ENCODE peak calls at places on chromosomes 7 and 10, in ten cellular contexts. One of them, this sample, is unnamed.

GRCh38 chr10:9160275-9160674 is 1105.8 kb downstream of the GATA3 start:
- DNase-seq in NCI-H2029 treated with DMSO at 0.1 percent for 48 hours: no peak
- DNase-seq in mesendoderm: no peak
- DNase-seq in colonic mucosa: no peak
- DNase-seq in cardiac fibroblast: no peak
- DNase-seq in HT1080: no peak
- DNase-seq in activated CD4-positive, alpha-beta T cell treated with anti-CD3 and anti-CD28 coated beads, Interleukin-2, amount 50 U/mL, for 1 hour: no peak
- DNase-seq in left lobe of liver: no peak
- DNase-seq in ELR: no peak
- DNase-seq in NCI-H1092: no peak
- DNase-seq in this sample: no peak

GRCh38 chr7:135692055-135692454 is 29.7 kb downstream of the STMP1 start:
- DNase-seq in NCI-H2029 treated with DMSO at 0.1 percent for 48 hours: no peak
- DNase-seq in mesendoderm: no peak
- DNase-seq in colonic mucosa: no peak
- DNase-seq in cardiac fibroblast: peak
- DNase-seq in HT1080: peak
- DNase-seq in activated CD4-positive, alpha-beta T cell treated with anti-CD3 and anti-CD28 coated beads, Interleukin-2, amount 50 U/mL, for 1 hour: no peak
- DNase-seq in left lobe of liver: no peak
- DNase-seq in ELR: peak
- DNase-seq in NCI-H1092: no peak
- DNase-seq in this sample: no peak

GRCh38 chr7:128347573-128348147 is 4.0 kb upstream of the RBM28 start:
- DNase-seq in NCI-H2029 treated with DMSO at 0.1 percent for 48 hours: no peak
- DNase-seq in mesendoderm: peak
- DNase-seq in colonic mucosa: no peak
- DNase-seq in cardiac fibroblast: peak
- DNase-seq in HT1080: peak
- DNase-seq in activated CD4-positive, alpha-beta T cell treated with anti-CD3 and anti-CD28 coated beads, Interleukin-2, amount 50 U/mL, for 1 hour: peak
- DNase-seq in left lobe of liver: no peak
- DNase-seq in ELR: peak
- DNase-seq in NCI-H1092: peak
- DNase-seq in this sample: peak

GRCh38 chr10:76428541-76429330 is 997.3 kb downstream of the LRMDA start:
- DNase-seq in NCI-H2029 treated with DMSO at 0.1 percent for 48 hours: no peak
- DNase-seq in mesendoderm: peak
- DNase-seq in colonic mucosa: no peak
- DNase-seq in cardiac fibroblast: peak
- DNase-seq in HT1080: peak
- DNase-seq in activated CD4-positive, alpha-beta T cell treated with anti-CD3 and anti-CD28 coated beads, Interleukin-2, amount 50 U/mL, for 1 hour: no peak
- DNase-seq in left lobe of liver: no peak
- DNase-seq in ELR: peak
- DNase-seq in NCI-H1092: no peak
- DNase-seq in this sample: peak

GRCh38 chr7:127667751-127668530 is 15.9 kb downstream of the SND1 start:
- DNase-seq in NCI-H2029 treated with DMSO at 0.1 percent for 48 hours: no peak
- DNase-seq in mesendoderm: no peak
- DNase-seq in colonic mucosa: no peak
- DNase-seq in cardiac fibroblast: peak
- DNase-seq in HT1080: no peak
- DNase-seq in activated CD4-positive, alpha-beta T cell treated with anti-CD3 and anti-CD28 coated beads, Interleukin-2, amount 50 U/mL, for 1 hour: no peak
- DNase-seq in left lobe of liver: no peak
- DNase-seq in ELR: peak
- DNase-seq in NCI-H1092: no peak
- DNase-seq in this sample: no peak

GRCh38 chr10:85458274-85458673 is 908.3 kb downstream of the GRID1 start:
- DNase-seq in NCI-H2029 treated with DMSO at 0.1 percent for 48 hours: no peak
- DNase-seq in mesendoderm: no peak
- DNase-seq in colonic mucosa: no peak
- DNase-seq in cardiac fibroblast: no peak
- DNase-seq in HT1080: no peak
- DNase-seq in activated CD4-positive, alpha-beta T cell treated with anti-CD3 and anti-CD28 coated beads, Interleukin-2, amount 50 U/mL, for 1 hour: no peak
- DNase-seq in left lobe of liver: no peak
- DNase-seq in ELR: no peak
- DNase-seq in NCI-H1092: no peak
- DNase-seq in this sample: no peak

GRCh38 chr10:67539312-67539711 is 156.7 kb downstream of the CTNNA3 start:
- DNase-seq in NCI-H2029 treated with DMSO at 0.1 percent for 48 hours: no peak
- DNase-seq in mesendoderm: no peak
- DNase-seq in colonic mucosa: no peak
- DNase-seq in cardiac fibroblast: no peak
- DNase-seq in HT1080: no peak
- DNase-seq in activated CD4-positive, alpha-beta T cell treated with anti-CD3 and anti-CD28 coated beads, Interleukin-2, amount 50 U/mL, for 1 hour: no peak
- DNase-seq in left lobe of liver: no peak
- DNase-seq in ELR: no peak
- DNase-seq in NCI-H1092: no peak
- DNase-seq in this sample: no peak

GRCh38 chr10:126397640-126398382 is 9.5 kb upstream of the ADAM12 start:
- DNase-seq in NCI-H2029 treated with DMSO at 0.1 percent for 48 hours: no peak
- DNase-seq in mesendoderm: peak
- DNase-seq in colonic mucosa: no peak
- DNase-seq in cardiac fibroblast: peak
- DNase-seq in HT1080: peak
- DNase-seq in activated CD4-positive, alpha-beta T cell treated with anti-CD3 and anti-CD28 coated beads, Interleukin-2, amount 50 U/mL, for 1 hour: no peak
- DNase-seq in left lobe of liver: no peak
- DNase-seq in ELR: peak
- DNase-seq in NCI-H1092: no peak
- DNase-seq in this sample: peak

This sample was measured in GM03348.